ENCODE peak calls at places on chromosomes 12 and 14, in nine cellular contexts. One of them, this sample, is unnamed.

GRCh38 chr12:62882696-62883095 is 52.3 kb downstream of the PPM1H start:
- DNase-seq in GM20000: no peak
- DNase-seq in AG10803: no peak
- DNase-seq in Calu3: no peak
- DNase-seq in activated gamma-delta T cell: no peak
- DNase-seq in GM12865: peak
- DNase-seq in activated CD8-positive, alpha-beta memory T cell treated with anti-CD3 and anti-CD28 coated beads for 4 hours: no peak
- DNase-seq in NCI-H226: no peak
- DNase-seq in non-pigmented ciliary epithelial cell: no peak
- DNase-seq in this sample: no peak

GRCh38 chr12:26971963-26972362 is 33.7 kb downstream of the FGFR1OP2 start:
- DNase-seq in AG10803: no peak
- DNase-seq in activated gamma-delta T cell: no peak
- DNase-seq in NCI-H226: no peak
- DNase-seq in Calu3: no peak
- DNase-seq in GM20000: peak
- DNase-seq in GM12865: peak
- DNase-seq in non-pigmented ciliary epithelial cell: no peak
- DNase-seq in activated CD8-positive, alpha-beta memory T cell treated with anti-CD3 and anti-CD28 coated beads for 4 hours: peak
- DNase-seq in this sample: no peak

GRCh38 chr12:80769553-80770140 is 52.9 kb downstream of the MYF5 start:
- DNase-seq in non-pigmented ciliary epithelial cell: no peak
- DNase-seq in activated CD8-positive, alpha-beta memory T cell treated with anti-CD3 and anti-CD28 coated beads for 4 hours: no peak
- DNase-seq in GM12865: no peak
- DNase-seq in AG10803: no peak
- DNase-seq in NCI-H226: no peak
- DNase-seq in GM20000: no peak
- DNase-seq in activated gamma-delta T cell: no peak
- DNase-seq in Calu3: no peak
- DNase-seq in this sample: no peak

GRCh38 chr14:38958589-38958988 is 144.4 kb downstream of the SEC23A start:
- DNase-seq in activated gamma-delta T cell: no peak
- DNase-seq in activated CD8-positive, alpha-beta memory T cell treated with anti-CD3 and anti-CD28 coated beads for 4 hours: no peak
- DNase-seq in non-pigmented ciliary epithelial cell: no peak
- DNase-seq in NCI-H226: peak
- DNase-seq in GM12865: no peak
- DNase-seq in GM20000: no peak
- DNase-seq in Calu3: no peak
- DNase-seq in AG10803: peak
- DNase-seq in this sample: no peak

GRCh38 chr14:51821822-51822221 is 38.6 kb upstream of the GNG2 start:
- DNase-seq in activated CD8-positive, alpha-beta memory T cell treated with anti-CD3 and anti-CD28 coated beads for 4 hours: no peak
- DNase-seq in activated gamma-delta T cell: no peak
- DNase-seq in GM20000: no peak
- DNase-seq in Calu3: no peak
- DNase-seq in non-pigmented ciliary epithelial cell: no peak
- DNase-seq in AG10803: peak
- DNase-seq in GM12865: no peak
- DNase-seq in NCI-H226: no peak
- DNase-seq in this sample: no peak

GRCh38 chr14:75088566-75089373 is 19.3 kb downstream of the ZC2HC1C start:
- DNase-seq in activated CD8-positive, alpha-beta memory T cell treated with anti-CD3 and anti-CD28 coated beads for 4 hours: no peak
- DNase-seq in GM20000: peak
- DNase-seq in AG10803: peak
- DNase-seq in NCI-H226: peak
- DNase-seq in Calu3: peak
- DNase-seq in non-pigmented ciliary epithelial cell: no peak
- DNase-seq in GM12865: peak
- DNase-seq in activated gamma-delta T cell: no peak
- DNase-seq in this sample: peak

GRCh38 chr14:37994846-37995372 is 212.8 kb upstream of the SSTR1 start:
- DNase-seq in NCI-H226: no peak
- DNase-seq in GM12865: no peak
- DNase-seq in GM20000: no peak
- DNase-seq in non-pigmented ciliary epithelial cell: no peak
- DNase-seq in AG10803: no peak
- DNase-seq in activated gamma-delta T cell: no peak
- DNase-seq in activated CD8-positive, alpha-beta memory T cell treated with anti-CD3 and anti-CD28 coated beads for 4 hours: no peak
- DNase-seq in Calu3: no peak
- DNase-seq in this sample: no peak

GRCh38 chr12:111469406-111469805 is 63.7 kb downstream of the SH2B3 start:
- DNase-seq in GM12865: no peak
- DNase-seq in activated gamma-delta T cell: no peak
- DNase-seq in GM20000: no peak
- DNase-seq in AG10803: no peak
- DNase-seq in Calu3: no peak
- DNase-seq in activated CD8-positive, alpha-beta memory T cell treated with anti-CD3 and anti-CD28 coated beads for 4 hours: no peak
- DNase-seq in non-pigmented ciliary epithelial cell: no peak
- DNase-seq in NCI-H226: no peak
- DNase-seq in this sample: no peak

GRCh38 chr14:22883191-22883976 is at the start of gene REM2:
- DNase-seq in GM12865: no peak
- DNase-seq in activated CD8-positive, alpha-beta memory T cell treated with anti-CD3 and anti-CD28 coated beads for 4 hours: no peak
- DNase-seq in activated gamma-delta T cell: no peak
- DNase-seq in GM20000: peak
- DNase-seq in Calu3: peak
- DNase-seq in AG10803: no peak
- DNase-seq in NCI-H226: no peak
- DNase-seq in non-pigmented ciliary epithelial cell: no peak
- DNase-seq in this sample: no peak

GRCh38 chr14:23154876-23155587 is 28.4 kb downstream of the SLC7A8 start:
- DNase-seq in Calu3: no peak
- DNase-seq in AG10803: peak
- DNase-seq in activated CD8-positive, alpha-beta memory T cell treated with anti-CD3 and anti-CD28 coated beads for 4 hours: no peak
- DNase-seq in non-pigmented ciliary epithelial cell: peak
- DNase-seq in GM12865: no peak
- DNase-seq in activated gamma-delta T cell: no peak
- DNase-seq in GM20000: no peak
- DNase-seq in NCI-H226: peak
- DNase-seq in this sample: peak

GRCh38 chr12:132614861-132615578 is 3.6 kb upstream of the P2RX2 start:
- DNase-seq in AG10803: peak
- DNase-seq in non-pigmented ciliary epithelial cell: peak
- DNase-seq in Calu3: peak
- DNase-seq in activated CD8-positive, alpha-beta memory T cell treated with anti-CD3 and anti-CD28 coated beads for 4 hours: peak
- DNase-seq in activated gamma-delta T cell: no peak
- DNase-seq in GM20000: peak
- DNase-seq in NCI-H226: peak
- DNase-seq in GM12865: peak
- DNase-seq in this sample: peak

GRCh38 chr14:101927859-101928258 is 36.5 kb upstream of the DYNC1H1 start:
- DNase-seq in non-pigmented ciliary epithelial cell: peak
- DNase-seq in GM12865: no peak
- DNase-seq in AG10803: peak
- DNase-seq in activated gamma-delta T cell: no peak
- DNase-seq in GM20000: no peak
- DNase-seq in NCI-H226: no peak
- DNase-seq in Calu3: no peak
- DNase-seq in activated CD8-positive, alpha-beta memory T cell treated with anti-CD3 and anti-CD28 coated beads for 4 hours: no peak
- DNase-seq in this sample: peak